ENCODE peak calls at places on chromosomes 4 and X, in four cellular contexts. S is effector memory CD4-positive, alpha-beta T cell; L is heart right ventricle; O is aorta. P is an unnamed sample. For H3K4me1, the result is how much of the 10 kb centered on the place peaks cover.

GRCh38 chr4:98614081-98614480 is 44.3 kb downstream of the TSPAN5 start:
- DNase-seq in L (no peak), S (no peak), O (no peak), P (no peak)

GRCh38 chr4:9969526-9970398 is 51.5 kb downstream of the SLC2A9 start:
- DNase-seq in O (no peak), S (no peak), L (no peak), P (no peak)

GRCh38 chrX:121405826-121406225 is 358.4 kb downstream of the GLUD2 start:
- DNase-seq in O (no peak), L (no peak), S (no peak), P (no peak)

GRCh38 chr4:108240356-108240755 is 71.6 kb upstream of the LEF1 start:
- DNase-seq in L (no peak), S (no peak), O (no peak), P (no peak)

GRCh38 chr4:173478136-173478860 is 51.7 kb downstream of the HAND2 start:
- DNase-seq in L (no peak), O (no peak), S (no peak), P (no peak)

GRCh38 chrX:29617276-29617675 is 598.1 kb upstream of the MAGEB2 start:
- DNase-seq in O (no peak), L (no peak), S (no peak), P (no peak)

GRCh38 chr4:98262431-98262830 is 1.2 kb downstream of the RAP1GDS1 start:
- DNase-seq in L (no peak), O (no peak), S (no peak), P (no peak)

GRCh38 chr4:52925531-52925968 is 63.4 kb downstream of the RASL11B start:
- DNase-seq in L (no peak), S (no peak), O (no peak), P (no peak)

GRCh38 chrX:153924149-153924861 is 1.8 kb downstream of the ARHGAP4 start:
- DNase-seq in S (peak), L (no peak), O (no peak), P (peak)

DNA sequence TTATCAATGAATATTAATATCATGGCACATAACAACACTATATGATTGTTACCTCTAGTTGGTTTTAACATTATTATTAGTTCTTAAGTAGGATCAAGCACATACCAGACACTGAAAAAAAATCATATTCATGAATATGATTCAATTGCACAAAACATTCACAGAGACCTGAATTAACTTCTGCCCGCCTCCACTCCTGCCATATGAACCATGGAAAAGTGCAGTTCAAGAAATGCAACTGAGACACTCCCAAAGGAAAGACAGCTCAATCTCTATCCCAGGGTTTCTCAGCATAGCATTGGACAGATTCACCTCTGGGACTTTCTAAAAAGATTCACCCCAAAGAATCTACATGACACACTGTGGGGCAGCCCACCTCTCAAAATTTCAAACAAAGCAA is 103.5 kb upstream of the KCNIP4 start:
- DNase-seq in O (no peak), L (no peak), S (no peak), P (no peak)
- H3K4me3 ChIP-seq in O (no peak), L (no peak), S (no peak), P (no peak)

GRCh38 chrX:132030264-132030663 is 7.2 kb downstream of the STK26 start:
- DNase-seq in S (no peak), L (no peak), O (no peak), P (no peak)

GRCh38 chrX:132031867-132032266 is 8.8 kb downstream of the STK26 start:
- DNase-seq in S (no peak), O (no peak), L (no peak), P (no peak)

GRCh38 chrX:132037479-132037993 is 14.4 kb downstream of the STK26 start:
- DNase-seq in O (no peak), L (no peak), S (no peak), P (no peak)

GRCh38 chrX:132034648-132035047 is 11.5 kb downstream of the STK26 start:
- DNase-seq in L (no peak), S (no peak), O (no peak), P (no peak)

GRCh38 chrX:132033166-132033565 is 10.1 kb downstream of the STK26 start:
- DNase-seq in S (no peak), L (no peak), O (no peak), P (no peak)
- H3K4me1 ChIP-seq in S (under half), L (under half), O (under half), P (under half)

GRCh38 chr4:159010563-159011260 is 92.2 kb upstream of the RAPGEF2 start:
- DNase-seq in L (peak), O (peak), S (no peak), P (no peak)

GRCh38 chr4:159010100-159010499 is 92.8 kb upstream of the RAPGEF2 start:
- DNase-seq in O (no peak), L (no peak), S (no peak), P (no peak)

GRCh38 chr4:159013692-159014091 is 89.2 kb upstream of the RAPGEF2 start:
- DNase-seq in S (no peak), O (no peak), L (no peak), P (no peak)

GRCh38 chr4:159014896-159015295 is 88.0 kb upstream of the RAPGEF2 start:
- DNase-seq in S (no peak), L (no peak), O (no peak), P (no peak)

GRCh38 chr4:159012381-159012780 is 90.5 kb upstream of the RAPGEF2 start:
- DNase-seq in O (no peak), L (no peak), S (no peak), P (no peak)
- H3K4me3 ChIP-seq in O (no peak), L (no peak), S (no peak), P (no peak)

GRCh38 chrX:107753186-107753585 is 22.4 kb downstream of the TSC22D3 start:
- DNase-seq in O (peak), L (no peak), S (no peak), P (no peak)
- H3K4me1 ChIP-seq in O (under half), L (under half), S (under half), P (under half)

GRCh38 chrX:119990995-119991787 is 47.6 kb upstream of the NKAP start:
- DNase-seq in O (peak), S (no peak), L (no peak), P (no peak)
- H3K4me3 ChIP-seq in O (no peak), S (peak), L (peak), P (no peak)

GRCh38 chr4:81566076-81566663 is 94.5 kb upstream of the RASGEF1B start:
- DNase-seq in S (no peak), O (no peak), L (no peak), P (no peak)
- H3K4me1 ChIP-seq in S (under half), O (under half), L (under half), P (under half)

DNA sequence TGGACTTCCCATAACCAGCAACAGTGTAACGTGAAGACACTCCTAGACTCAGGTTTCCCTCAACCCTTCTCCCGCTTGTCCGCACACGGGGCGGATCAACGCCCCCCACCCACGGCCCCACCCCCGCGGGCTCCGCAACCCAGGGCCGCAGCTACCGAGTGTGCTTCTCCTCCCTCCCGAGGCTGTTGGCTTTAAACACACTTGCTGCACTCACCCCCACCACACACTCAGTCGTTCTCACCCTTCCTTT is 50.4 kb upstream of the BCOR start:
- DNase-seq in S (no peak), L (no peak), O (no peak), P (no peak)
- H3K4me3 ChIP-seq in S (no peak), L (no peak), O (no peak), P (no peak)